ENCODE peak calls at places on chromosome 18, in six cellular contexts. K is mammary epithelial cell, F is tibial nerve, W is IMR-90, N is dorsolateral prefrontal cortex, Z is right lobe of liver. A is an unnamed sample. For H3K27me3, the result is how much of the 10 kb centered on the place peaks cover.

GRCh38 chr18:43642647-43643046 is 365.4 kb upstream of the SYT4 start:
- DNase-seq in Z (no peak), F (no peak), N (no peak), K (no peak), W (no peak), A (no peak)

GRCh38 chr18:40431071-40431998 is 1523.7 kb upstream of the PIK3C3 start:
- DNase-seq in Z (no peak), F (no peak), K (no peak), N (no peak), W (no peak), A (no peak)

GRCh38 chr18:62070306-62070705 is 116.5 kb downstream of the PIGN start:
- DNase-seq in K (no peak), F (no peak), N (no peak), Z (no peak), W (peak), A (no peak)

GRCh38 chr18:69400253-69400975 is at the start of gene DOK6:
- DNase-seq in Z (peak), W (peak), N (peak), K (peak), F (peak), A (no peak)

GRCh38 chr18:59861963-59862819 is 37.6 kb upstream of the PMAIP1 start:
- DNase-seq in F (no peak), N (no peak), W (no peak), Z (no peak), K (peak), A (no peak)

GRCh38 chr18:3486514-3486913 is 36.5 kb downstream of the TGIF1 start:
- DNase-seq in Z (peak), F (no peak), W (no peak), N (no peak), K (no peak), A (no peak)

GRCh38 chr18:3449702-3450357 is at the start of gene TGIF1:
- DNase-seq in Z (peak), F (peak), W (peak), K (peak), N (no peak), A (peak)

GRCh38 chr18:22564036-22564435 is 146.3 kb upstream of the CTAGE1 start:
- DNase-seq in Z (no peak), F (no peak), K (peak), W (peak), N (no peak), A (no peak)

GRCh38 chr18:68431922-68432198 is 283.0 kb downstream of the TMX3 start:
- DNase-seq in N (no peak), K (no peak), F (no peak), W (no peak), Z (no peak), A (no peak)

GRCh38 chr18:37543321-37543720 is 22.3 kb downstream of the CELF4 start:
- DNase-seq in F (no peak), N (no peak), Z (no peak), K (no peak), W (no peak), A (no peak)

GRCh38 chr18:29271496-29271895 is 1094.6 kb upstream of the CDH2 start:
- DNase-seq in K (no peak), N (no peak), F (no peak), W (peak), Z (no peak), A (no peak)

GRCh38 chr18:13932285-13933025 is 17.1 kb upstream of the MC2R start:
- DNase-seq in F (no peak), N (no peak), W (no peak), Z (no peak), K (no peak), A (no peak)

GRCh38 chr18:9735238-9735637 is 27.1 kb downstream of the RAB31 start:
- DNase-seq in N (no peak), F (no peak), W (no peak), Z (no peak), K (no peak), A (no peak)

GRCh38 chr18:44870631-44871502 is 190.2 kb downstream of the SETBP1 start:
- DNase-seq in K (no peak), F (no peak), N (no peak), Z (no peak), W (no peak), A (no peak)

GRCh38 chr18:56083097-56083865 is 495.3 kb upstream of the TCF4 start:
- DNase-seq in W (peak), F (no peak), Z (peak), N (no peak), K (no peak), A (no peak)

GRCh38 chr18:39241534-39241933 is 1675.9 kb upstream of the CELF4 start:
- DNase-seq in Z (no peak), K (no peak), N (no peak), F (no peak), W (no peak), A (no peak)

GRCh38 chr18:32091724-32092421 is at the start of gene RNF138:
- DNase-seq in F (peak), N (peak), Z (peak), K (peak), W (peak), A (peak)

GRCh38 chr18:62999392-62999791 is 284.1 kb downstream of the PHLPP1 start:
- DNase-seq in Z (peak), K (no peak), W (peak), N (no peak), F (peak), A (no peak)

GRCh38 chr18:43049021-43049420 is 66.5 kb downstream of the RIT2 start:
- DNase-seq in W (peak), K (no peak), N (no peak), F (peak), Z (no peak), A (no peak)

GRCh38 chr18:76657428-76657827 is 162.4 kb upstream of the ZNF516 start:
- DNase-seq in F (no peak), N (no peak), Z (no peak), W (no peak), K (no peak), A (no peak)

GRCh38 chr18:76486600-76486999 is 8.4 kb downstream of the ZNF516 start:
- DNase-seq in W (no peak), K (no peak), Z (no peak), F (no peak), N (no peak), A (no peak)

GRCh38 chr18:68841301-68841700 is 43.4 kb downstream of the CCDC102B start:
- DNase-seq in Z (no peak), K (no peak), W (no peak), F (no peak), N (no peak), A (no peak)

GRCh38 chr18:63897072-63897471 is 9.6 kb downstream of the SERPINB2 start:
- DNase-seq in Z (no peak), F (no peak), W (no peak), N (no peak), K (no peak), A (no peak)

GRCh38 chr18:50812834-50813233 is 7.0 kb downstream of the MRO start:
- DNase-seq in F (no peak), N (no peak), W (no peak), Z (no peak), K (no peak), A (no peak)

GRCh38 chr18:42854558-42854957 is 260.9 kb downstream of the RIT2 start:
- DNase-seq in W (no peak), Z (no peak), K (no peak), F (no peak), N (no peak), A (no peak)

GRCh38 chr18:69580107-69580506 is 179.4 kb downstream of the DOK6 start:
- DNase-seq in K (no peak), Z (no peak), N (no peak), W (peak), F (no peak), A (no peak)

GRCh38 chr18:59994357-59994756 is 94.6 kb downstream of the PMAIP1 start:
- DNase-seq in K (no peak), N (no peak), F (no peak), Z (no peak), W (peak), A (no peak)

GRCh38 chr18:45505497-45506206 is 109.6 kb upstream of the SLC14A2 start:
- DNase-seq in F (no peak), W (no peak), K (no peak), N (no peak), Z (no peak), A (no peak)

GRCh38 chr18:64202229-64202835 is 53.4 kb upstream of the LINC00305 start:
- DNase-seq in K (no peak), W (no peak), Z (no peak), N (no peak), F (no peak), A (no peak)

GRCh38 chr18:59665057-59666007 is 31.9 kb downstream of the CCBE1 start:
- DNase-seq in N (no peak), W (peak), K (no peak), F (no peak), Z (no peak), A (no peak)

GRCh38 chr18:29925566-29925965 is 1117.0 kb downstream of the DSC3 start:
- DNase-seq in N (no peak), Z (no peak), W (no peak), K (no peak), F (no peak), A (no peak)

GRCh38 chr18:12010187-12010802 is 29.0 kb downstream of the IMPA2 start:
- DNase-seq in K (no peak), N (no peak), F (no peak), Z (no peak), W (no peak), A (no peak)

GRCh38 chr18:44630118-44630517 is 50.6 kb upstream of the SETBP1 start:
- DNase-seq in N (no peak), F (no peak), Z (no peak), K (no peak), W (no peak), A (no peak)

GRCh38 chr18:37179384-37179783 is 350.5 kb downstream of the KIAA1328 start:
- DNase-seq in F (no peak), K (no peak), N (no peak), Z (no peak), W (no peak), A (no peak)

GRCh38 chr18:11310476-11311086 is 161.2 kb upstream of the PIEZO2 start:
- DNase-seq in Z (peak), F (peak), N (peak), K (peak), W (peak), A (no peak)

GRCh38 chr18:13375302-13376255 is 157.0 kb downstream of the LDLRAD4 start:
- DNase-seq in F (peak), N (no peak), Z (peak), K (peak), W (peak), A (peak)

GRCh38 chr18:31162825-31163435 is at the start of gene DSC1:
- DNase-seq in K (no peak), N (no peak), Z (no peak), W (no peak), F (no peak), A (no peak)

GRCh38 chr18:65835881-65836280 is 85.1 kb downstream of the CDH7 start:
- DNase-seq in W (no peak), F (no peak), K (no peak), Z (no peak), N (no peak), A (no peak)

GRCh38 chr18:21805771-21806366 is 65.3 kb downstream of the MIB1 start:
- DNase-seq in N (no peak), K (no peak), W (no peak), F (no peak), Z (no peak), A (peak)

DNA sequence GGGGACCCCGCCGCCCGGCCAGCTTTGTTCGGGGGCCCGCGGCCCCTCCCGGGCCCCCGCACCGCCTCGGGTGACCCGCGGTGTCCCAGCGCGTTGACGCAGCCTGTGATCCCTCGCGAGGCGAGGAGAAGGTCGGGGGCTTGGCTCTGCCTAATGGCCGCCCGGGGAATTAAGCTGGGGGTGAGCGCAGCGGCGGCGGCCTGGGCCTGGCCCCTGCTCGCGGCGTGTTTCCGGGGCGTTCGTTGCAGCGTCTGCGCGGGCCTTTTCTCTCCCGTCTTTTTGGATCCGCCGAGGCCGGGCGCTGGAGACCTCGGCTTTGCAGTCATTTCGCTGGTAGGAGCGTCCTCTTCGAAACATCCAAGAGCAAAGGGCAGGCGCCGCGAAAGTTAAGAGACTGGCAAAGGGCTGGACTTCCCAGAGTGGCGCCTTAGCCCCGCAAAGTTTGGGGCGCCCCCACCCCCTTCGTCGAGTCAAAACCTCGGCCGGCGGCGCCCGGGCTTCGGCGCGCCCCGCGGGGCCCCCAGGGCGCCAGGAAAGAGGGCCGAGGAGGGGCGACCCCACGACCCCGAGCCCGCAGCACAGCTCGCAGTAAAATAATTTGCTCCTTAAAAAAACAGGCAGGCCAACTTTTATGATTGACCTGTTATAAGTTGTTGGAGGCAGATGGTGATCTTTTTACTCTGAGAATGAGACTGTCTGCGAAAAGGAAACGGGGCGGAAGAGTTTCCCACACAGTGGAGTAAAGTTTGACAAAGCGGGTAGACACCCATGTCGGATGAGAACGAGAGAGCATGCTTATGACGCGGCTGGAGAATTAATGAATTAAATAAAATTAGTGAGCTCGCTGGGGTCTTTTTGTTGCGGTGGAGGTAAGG is 1.4 kb downstream of the SALL3 start:
- DNase-seq in F (no peak), N (no peak), Z (no peak), W (no peak), K (no peak), A (no peak)
- H3K27me3 ChIP-seq in F (half or more), N (half or more), Z (under half), W (half or more), K (half or more), A (under half)

GRCh38 chr18:57640749-57641148 is 19.1 kb upstream of the NARS1 start:
- DNase-seq in K (no peak), W (peak), F (no peak), N (no peak), Z (no peak), A (no peak)

GRCh38 chr18:57640236-57640635 is 18.6 kb upstream of the NARS1 start:
- DNase-seq in F (no peak), N (no peak), Z (no peak), K (no peak), W (peak), A (no peak)

GRCh38 chr18:57649536-57650495 is 28.2 kb upstream of the NARS1 start:
- DNase-seq in Z (no peak), K (peak), W (peak), F (peak), N (no peak), A (no peak)

GRCh38 chr18:57648414-57648813 is 26.8 kb upstream of the NARS1 start:
- DNase-seq in N (no peak), W (no peak), F (no peak), K (no peak), Z (no peak), A (no peak)

DNA sequence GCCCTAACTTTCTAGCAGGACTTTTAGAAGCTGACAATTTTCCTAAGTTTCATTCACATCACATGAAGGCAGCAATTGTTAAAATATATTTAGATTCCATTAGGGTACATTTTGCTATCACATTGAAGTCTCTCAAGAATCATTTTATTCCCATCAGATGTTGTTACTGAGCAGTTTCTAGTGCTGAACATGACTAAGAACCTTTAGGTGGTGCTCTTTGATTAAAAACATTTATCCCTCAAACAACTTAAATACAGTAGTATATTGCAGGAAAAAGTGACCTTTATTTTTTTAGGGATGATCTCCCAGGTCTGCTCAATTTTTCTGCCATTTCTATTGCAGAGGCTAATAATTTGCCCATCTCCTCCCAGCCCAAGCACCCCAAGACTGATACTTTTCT is 22.9 kb upstream of the NARS1 start:
- DNase-seq in W (peak), F (no peak), K (no peak), Z (no peak), N (no peak), A (no peak)
- TF ChIP-seq CTCF in W (peak), F (no peak), K (peak), Z (no peak), N (peak), A (peak)

GRCh38 chr18:26175481-26175880 is 41.8 kb downstream of the PSMA8 start:
- DNase-seq in F (no peak), N (no peak), K (no peak), W (no peak), Z (no peak), A (no peak)

GRCh38 chr18:26181343-26181826 is 44.9 kb upstream of the TAF4B start:
- DNase-seq in W (no peak), Z (no peak), K (no peak), F (no peak), N (no peak), A (no peak)

GRCh38 chr18:26176134-26176533 is 42.5 kb downstream of the PSMA8 start:
- DNase-seq in W (no peak), N (no peak), F (no peak), Z (no peak), K (no peak), A (no peak)
- H3K27ac ChIP-seq in W (no peak), N (no peak), F (no peak), Z (no peak), K (no peak), A (no peak)

DNA sequence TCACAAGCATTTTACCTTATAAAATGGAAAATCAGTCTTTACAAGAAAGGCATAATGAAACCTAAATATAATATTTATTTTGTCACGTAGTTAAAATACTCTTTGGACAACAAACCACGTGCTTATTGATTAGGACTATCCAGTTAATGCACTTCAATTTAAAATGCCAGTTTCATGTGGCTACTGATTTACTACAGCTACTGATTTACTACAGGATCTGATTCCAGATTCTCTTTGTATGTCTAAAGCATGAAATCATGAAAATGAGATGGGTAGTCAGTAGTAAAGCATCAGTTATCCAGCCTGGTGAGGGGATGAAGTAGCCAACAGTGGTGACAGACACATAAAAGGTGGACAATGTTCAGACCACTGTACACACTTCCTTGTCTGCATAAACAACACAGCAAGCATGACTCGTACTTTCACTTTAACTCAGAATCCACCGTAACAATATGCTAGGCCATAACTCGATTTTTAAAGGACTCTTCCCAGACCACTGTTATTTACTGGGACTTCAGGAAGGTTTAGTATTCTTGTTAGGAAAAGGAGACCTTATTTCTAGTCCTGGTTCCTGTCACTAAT is 24.9 kb downstream of the ACAA2 start:
- DNase-seq in Z (no peak), K (peak), F (no peak), W (peak), N (no peak), A (no peak)
- H3K27me3 ChIP-seq in Z (under half), K (under half), F (under half), W (under half), N (under half), A (under half)

GRCh38 chr18:24014986-24015896 is 687 bp downstream of the TTC39C start:
- DNase-seq in N (no peak), Z (peak), K (peak), F (peak), W (peak), A (no peak)
- TF ChIP-seq CTCF in N (no peak), Z (no peak), K (no peak), F (no peak), W (no peak), A (no peak)

GRCh38 chr18:5481621-5482020 is 62.2 kb downstream of the EPB41L3 start:
- DNase-seq in F (no peak), W (no peak), K (no peak), Z (no peak), N (no peak), A (no peak)

GRCh38 chr18:5475252-5475651 is 68.5 kb downstream of the EPB41L3 start:
- DNase-seq in W (no peak), Z (no peak), F (no peak), N (no peak), K (no peak), A (no peak)

GRCh38 chr18:5478261-5478660 is 65.5 kb downstream of the EPB41L3 start:
- DNase-seq in N (no peak), F (no peak), W (no peak), Z (no peak), K (no peak), A (no peak)

DNA sequence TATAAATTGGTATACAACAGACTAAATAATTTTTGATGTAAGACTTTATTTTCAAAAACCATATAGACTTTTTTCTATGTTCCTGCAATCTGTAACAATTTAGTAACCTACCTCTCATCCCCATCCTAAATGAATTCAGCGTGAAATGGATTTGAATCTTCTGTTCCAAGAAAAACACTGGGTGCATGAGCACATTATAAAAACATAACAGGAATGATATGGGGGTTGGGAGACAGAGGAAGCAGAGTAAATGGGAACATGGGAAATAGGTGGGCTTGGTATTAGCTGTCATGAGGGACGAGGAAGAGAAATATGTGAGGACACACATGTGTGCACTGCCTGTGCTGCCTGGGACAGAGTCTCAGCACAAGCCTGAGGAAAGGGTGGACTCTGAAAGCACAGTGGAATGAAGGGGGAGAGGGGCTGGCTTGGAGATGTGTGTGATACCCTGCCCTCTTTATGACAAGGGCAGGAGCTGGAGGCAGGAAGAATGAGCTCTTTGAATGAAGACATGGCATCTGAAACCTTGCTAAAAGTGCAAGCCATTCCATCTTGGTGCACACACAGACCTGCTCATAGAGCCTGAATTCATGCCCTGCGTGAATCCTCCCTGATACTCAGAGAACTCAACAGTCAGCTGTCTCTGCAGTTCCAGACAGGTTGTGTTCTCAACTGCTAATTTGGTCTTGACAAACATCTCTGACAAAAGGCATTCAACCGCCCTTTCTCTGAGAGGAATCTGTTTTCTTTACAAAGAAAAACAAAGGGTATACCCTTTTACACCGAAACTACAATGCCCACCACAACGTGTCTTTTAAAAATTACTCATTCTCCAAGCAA is 66.6 kb downstream of the EPB41L3 start:
- DNase-seq in K (no peak), W (peak), Z (no peak), F (no peak), N (no peak), A (no peak)
- H3K27ac ChIP-seq in K (no peak), W (no peak), Z (no peak), F (no peak), N (no peak), A (no peak)